ENCODE peak calls at places on chromosomes 3 and 15, in nine cellular contexts. M is progenitor cell of endocrine pancreas; B is skeletal muscle cell; T is activated gamma-delta T cell treated with anti-CD3 and anti-CD28 coated beads, Interleukin-2, amount 50 U/mL, for 16 hours; K is RWPE2; E is head of caudate nucleus; A is stimulated activated CD4-positive, alpha-beta T cell treated with anti-CD3 and anti-CD28 coated beads, Interleukin-1b, Interleukin-23, amount 100 ng/mL, for 24 hours; P is ovary; U is HEK293T. Z is an unnamed sample.
A peak's percentile ranks its signal among the peaks of the same experiment; 100 is the strongest.

GRCh38 chr3:127749361-127749760 is 73.0 kb downstream of the MGLL start:
- DNase-seq in M (no peak), B (no peak), T (no peak), K (no peak), E (no peak), A (no peak), P (no peak), U (no peak), Z (no peak)

GRCh38 chr3:143329567-143330164 is 210.1 kb downstream of the CHST2 start:
- DNase-seq in M (no peak), B (no peak), T (no peak), K (no peak), E (no peak), A (no peak), P (no peak), U (no peak), Z (no peak)

GRCh38 chr3:143002083-143002712 is 828 bp downstream of the U2SURP start:
- DNase-seq in M (no peak), B (no peak), T (no peak), K (no peak), E (no peak), A (no peak), P (no peak), U (peak; percentile 30), Z (no peak)

GRCh38 chr15:94080416-94080815 is 150.9 kb upstream of the MCTP2 start:
- DNase-seq in M (no peak), B (peak; percentile 76), T (no peak), K (peak; percentile 91), E (no peak), A (no peak), P (no peak), U (no peak), Z (no peak)

GRCh38 chr3:69963643-69964042 is 35.9 kb upstream of the SAMMSON start:
- DNase-seq in M (no peak), B (no peak), T (no peak), K (no peak), E (no peak), A (no peak), P (no peak), U (no peak), Z (no peak)

GRCh38 chr3:82080261-82080660 is 318.8 kb upstream of the GBE1 start:
- DNase-seq in M (no peak), B (peak; percentile 41), T (no peak), K (no peak), E (no peak), A (no peak), P (no peak), U (no peak), Z (no peak)

GRCh38 chr3:156174229-156174847 is 54.0 kb downstream of the KCNAB1 start:
- DNase-seq in M (no peak), B (no peak), T (no peak), K (no peak), E (peak; percentile 38), A (no peak), P (no peak), U (no peak), Z (no peak)

GRCh38 chr3:117695321-117695720 is 985.7 kb downstream of the TUSC7 start:
- DNase-seq in M (no peak), B (peak; percentile 38), T (no peak), K (no peak), E (no peak), A (no peak), P (no peak), U (no peak), Z (no peak)

GRCh38 chr15:48021336-48022086 is 99.3 kb upstream of the SLC24A5 start:
- DNase-seq in M (no peak), B (no peak), T (no peak), K (no peak), E (no peak), A (no peak), P (no peak), U (no peak), Z (peak; percentile 10)

GRCh38 chr3:125386811-125387210 is 11.7 kb upstream of the ZNF148 start:
- DNase-seq in M (no peak), B (peak; percentile 78), T (no peak), K (no peak), E (no peak), A (no peak), P (no peak), U (no peak), Z (no peak)

GRCh38 chr15:77631790-77632551 is 741 bp downstream of the LINGO1 start:
- DNase-seq in M (peak; percentile 52), B (no peak), T (no peak), K (no peak), E (no peak), A (no peak), P (no peak), U (peak; percentile 53), Z (no peak)

GRCh38 chr15:49063402-49064280 is 17.4 kb upstream of the SECISBP2L start:
- DNase-seq in M (no peak), B (no peak), T (no peak), K (no peak), E (no peak), A (no peak), P (no peak), U (no peak), Z (no peak)

GRCh38 chr15:68614621-68615035 is 35.8 kb downstream of the CORO2B start:
- DNase-seq in M (no peak), B (no peak), T (no peak), K (no peak), E (peak; percentile 99), A (no peak), P (peak; percentile 64), U (no peak), Z (no peak)

GRCh38 chr3:136146981-136147729 is 49.0 kb downstream of the MSL2 start:
- DNase-seq in M (no peak), B (no peak), T (no peak), K (no peak), E (no peak), A (no peak), P (no peak), U (no peak), Z (no peak)

GRCh38 chr15:98035134-98035533 is 74.6 kb downstream of the ARRDC4 start:
- DNase-seq in M (no peak), B (no peak), T (no peak), K (no peak), E (no peak), A (no peak), P (no peak), U (no peak), Z (no peak)

GRCh38 chr3:59443618-59444292 is 393.9 kb upstream of the CFAP20DC start:
- DNase-seq in M (no peak), B (no peak), T (no peak), K (no peak), E (no peak), A (no peak), P (no peak), U (no peak), Z (no peak)

GRCh38 chr15:36108539-36108938 is 470.9 kb upstream of the CDIN1 start:
- DNase-seq in M (no peak), B (no peak), T (no peak), K (no peak), E (no peak), A (no peak), P (no peak), U (no peak), Z (no peak)

GRCh38 chr3:103440539-103441113 is 1005.8 kb downstream of the ZPLD1 start:
- DNase-seq in M (no peak), B (no peak), T (no peak), K (no peak), E (no peak), A (no peak), P (no peak), U (no peak), Z (no peak)

GRCh38 chr15:68792901-68793766 is 27.6 kb downstream of the ANP32A start:
- DNase-seq in M (no peak), B (no peak), T (no peak), K (no peak), E (no peak), A (no peak), P (no peak), U (no peak), Z (no peak)

GRCh38 chr3:192409838-192410683 is 317.3 kb downstream of the FGF12 start:
- DNase-seq in M (no peak), B (no peak), T (no peak), K (no peak), E (no peak), A (no peak), P (no peak), U (peak; percentile 48), Z (peak; percentile 29)

GRCh38 chr15:57611938-57612337 is 20.2 kb downstream of the MYZAP start:
- DNase-seq in M (no peak), B (no peak), T (no peak), K (peak; percentile 88), E (no peak), A (no peak), P (peak; percentile 41), U (no peak), Z (no peak)

GRCh38 chr3:52144034-52144795 is 10.0 kb downstream of the POC1A start:
- DNase-seq in M (peak; percentile 71), B (peak; percentile 47), T (peak; percentile 85), K (no peak), E (peak; percentile 92), A (peak; percentile 76), P (peak; percentile 89), U (peak; percentile 85), Z (peak; percentile 1)

GRCh38 chr3:139103484-139103883 is 58.8 kb upstream of the PRR23C start:
- DNase-seq in M (no peak), B (no peak), T (no peak), K (no peak), E (no peak), A (no peak), P (no peak), U (no peak), Z (no peak)

GRCh38 chr3:132549890-132550578 is 47.0 kb upstream of the ACKR4 start:
- DNase-seq in M (no peak), B (peak; percentile 37), T (no peak), K (no peak), E (no peak), A (no peak), P (no peak), U (no peak), Z (no peak)

GRCh38 chr3:4994823-4995499 is 15.7 kb downstream of the BHLHE40 start:
- DNase-seq in M (no peak), B (peak; percentile 63), T (no peak), K (peak; percentile 94), E (no peak), A (no peak), P (no peak), U (no peak), Z (no peak)

GRCh38 chr15:68383161-68384074 is 48.5 kb downstream of the ITGA11 start:
- DNase-seq in M (no peak), B (no peak), T (peak; percentile 19), K (no peak), E (no peak), A (peak; percentile 18), P (no peak), U (peak; percentile 63), Z (no peak)

GRCh38 chr3:5349343-5349742 is 161.8 kb downstream of the EDEM1 start:
- DNase-seq in M (no peak), B (no peak), T (no peak), K (no peak), E (no peak), A (no peak), P (no peak), U (no peak), Z (no peak)

GRCh38 chr3:192875971-192876565 is 41.6 kb downstream of the MB21D2 start:
- DNase-seq in M (no peak), B (no peak), T (no peak), K (no peak), E (no peak), A (no peak), P (no peak), U (no peak), Z (no peak)

GRCh38 chr3:14649466-14649865 is 2.1 kb upstream of the CCDC174 start:
- DNase-seq in M (no peak), B (no peak), T (no peak), K (no peak), E (no peak), A (no peak), P (no peak), U (no peak), Z (no peak)

GRCh38 chr3:63689285-63689684 is 36.8 kb downstream of the SNTN start:
- DNase-seq in M (no peak), B (no peak), T (no peak), K (no peak), E (no peak), A (no peak), P (no peak), U (no peak), Z (no peak)

GRCh38 chr15:51185213-51185619 is 90.5 kb upstream of the TNFAIP8L3 start:
- DNase-seq in M (no peak), B (no peak), T (no peak), K (no peak), E (no peak), A (no peak), P (no peak), U (no peak), Z (no peak)